ENCODE peak calls at places on chromosomes 5 and 9, in nine cellular contexts. R is GM12865, C is iPS DF 19.7, Q is cerebellar nuclear complex, A is mucosa of gallbladder, G is foreskin fibroblast, S is anterior cingulate cortex, V is NCI-H774, X is HAP-1. Z is an unnamed sample.
A peak's percentile ranks its signal among the peaks of the same experiment; 100 is the strongest.

GRCh38 chr5:40307076-40307475 is 372.6 kb upstream of the PTGER4 start:
- DNase-seq in R (no peak), C (no peak), Q (no peak), A (no peak), G (no peak), S (no peak), V (no peak), X (no peak), Z (no peak)

GRCh38 chr5:177111720-177112394 is 21.7 kb upstream of the NSD1 start:
- DNase-seq in R (peak; percentile 58), C (no peak), Q (no peak), A (peak; percentile 50), G (peak; percentile 69), S (no peak), V (no peak), X (peak; percentile 83), Z (no peak)

GRCh38 chr9:128836509-128837145 is 7.0 kb upstream of the SPOUT1 start:
- DNase-seq in R (no peak), C (no peak), Q (no peak), A (no peak), G (no peak), S (no peak), V (no peak), X (no peak), Z (no peak)

GRCh38 chr5:116872486-116872885 is 297.9 kb upstream of the SEMA6A start:
- DNase-seq in R (no peak), C (no peak), Q (no peak), A (no peak), G (no peak), S (no peak), V (no peak), X (no peak), Z (no peak)

GRCh38 chr5:83474986-83475385 is 3.4 kb downstream of the VCAN start:
- DNase-seq in R (no peak), C (no peak), Q (no peak), A (no peak), G (no peak), S (no peak), V (no peak), X (no peak), Z (no peak)

GRCh38 chr9:88006511-88007290 is 32.4 kb upstream of the CDK20 start:
- DNase-seq in R (peak; percentile 0), C (no peak), Q (no peak), A (no peak), G (no peak), S (no peak), V (no peak), X (no peak), Z (no peak)

GRCh38 chr5:5826911-5827310 is 404.4 kb downstream of the ICE1 start:
- DNase-seq in R (no peak), C (no peak), Q (no peak), A (peak; percentile 12), G (peak; percentile 2), S (no peak), V (no peak), X (no peak), Z (no peak)

GRCh38 chr9:86354048-86354881 is at the start of gene TUT7:
- DNase-seq in R (peak; percentile 97), C (peak; percentile 67), Q (peak; percentile 69), A (peak; percentile 96), G (peak; percentile 99), S (peak; percentile 89), V (peak; percentile 94), X (peak; percentile 97), Z (peak; percentile 91)

GRCh38 chr5:121780406-121780805 is 71.3 kb upstream of the FTMT start:
- DNase-seq in R (no peak), C (no peak), Q (no peak), A (no peak), G (no peak), S (no peak), V (no peak), X (no peak), Z (no peak)

GRCh38 chr5:130605200-130605599 is 559.9 kb downstream of the HINT1 start:
- DNase-seq in R (no peak), C (no peak), Q (no peak), A (no peak), G (no peak), S (no peak), V (peak; percentile 57), X (no peak), Z (peak; percentile 1)

GRCh38 chr5:139295692-139296091 is 2.2 kb downstream of the MATR3 start:
- DNase-seq in R (no peak), C (no peak), Q (no peak), A (no peak), G (no peak), S (no peak), V (no peak), X (no peak), Z (no peak)

GRCh38 chr9:123425261-123425821 is 69.3 kb downstream of the CRB2 start:
- DNase-seq in R (no peak), C (no peak), Q (no peak), A (no peak), G (no peak), S (peak; percentile 20), V (no peak), X (no peak), Z (no peak)

GRCh38 chr5:60223342-60223741 is 329.8 kb upstream of the PDE4D start:
- DNase-seq in R (no peak), C (no peak), Q (no peak), A (no peak), G (peak; percentile 16), S (no peak), V (no peak), X (no peak), Z (no peak)

GRCh38 chr5:142304013-142304701 is 20.7 kb downstream of the SPRY4 start:
- DNase-seq in R (no peak), C (no peak), Q (no peak), A (no peak), G (peak; percentile 60), S (no peak), V (no peak), X (no peak), Z (no peak)

GRCh38 chr5:148909766-148910165 is 83.4 kb downstream of the ADRB2 start:
- DNase-seq in R (no peak), C (no peak), Q (no peak), A (no peak), G (peak; percentile 46), S (no peak), V (no peak), X (no peak), Z (no peak)

GRCh38 chr9:98248737-98249474 is 6.5 kb downstream of the TBC1D2 start:
- DNase-seq in R (no peak), C (no peak), Q (no peak), A (peak; percentile 29), G (peak; percentile 93), S (no peak), V (no peak), X (no peak), Z (no peak)

GRCh38 chr5:168624850-168625357 is 45.7 kb upstream of the PANK3 start:
- DNase-seq in R (no peak), C (no peak), Q (no peak), A (no peak), G (peak; percentile 53), S (no peak), V (no peak), X (no peak), Z (no peak)

Z was measured in NCI-H510A.